ENCODE peak calls at places on chromosomes 13 and 19, in six cellular contexts. L is NCI-H446; Y is CD4-positive, CD25-positive, alpha-beta regulatory T cell; A is left ventricle myocardium superior; Z is CMK; E is activated T-helper 1 cell treated with anti-CD3 and anti-CD28 coated beads, Interleukin-2, amount 50 U/mL, for 16 hours. K is an unnamed sample.

GRCh38 chr13:31012285-31013024 is 80.0 kb downstream of the TEX26 start:
- DNase-seq in Z (no peak), E (no peak), Y (no peak), L (no peak), A (no peak), K (no peak)

GRCh38 chr19:7397687-7398086 is 49.0 kb downstream of the ARHGEF18 start:
- DNase-seq in A (no peak), Z (no peak), Y (no peak), E (no peak), L (no peak), K (no peak)

GRCh38 chr19:12913011-12913561 is 6.0 kb downstream of the SYCE2 start:
- DNase-seq in Z (no peak), Y (no peak), E (no peak), A (peak), L (peak), K (no peak)

GRCh38 chr19:10963865-10964264 is 3.0 kb downstream of the SMARCA4 start:
- DNase-seq in Y (no peak), E (no peak), L (no peak), Z (no peak), A (no peak), K (no peak)

GRCh38 chr13:92265408-92265807 is 867.0 kb downstream of the GPC5 start:
- DNase-seq in L (no peak), E (no peak), Y (no peak), A (no peak), Z (no peak), K (no peak)

GRCh38 chr19:36110487-36111199 is at the start of gene OVOL3:
- DNase-seq in Y (no peak), L (no peak), Z (no peak), A (no peak), E (no peak), K (no peak)

GRCh38 chr13:46983881-46984280 is 87.0 kb upstream of the HTR2A start:
- DNase-seq in L (no peak), Y (no peak), E (no peak), A (no peak), Z (no peak), K (no peak)

GRCh38 chr13:23321534-23322241 is 111.8 kb downstream of the SACS start:
- DNase-seq in Z (no peak), L (no peak), A (peak), E (no peak), Y (no peak), K (no peak)

GRCh38 chr13:22014469-22014868 is 343.6 kb downstream of the FGF9 start:
- DNase-seq in E (no peak), A (no peak), Y (no peak), Z (no peak), L (no peak), K (no peak)

GRCh38 chr19:41541990-41542584 is 33.9 kb upstream of the CEACAM21 start:
- DNase-seq in Z (no peak), E (peak), A (peak), L (no peak), Y (peak), K (peak)

GRCh38 chr13:25192936-25193335 is 20.8 kb upstream of the AMER2 start:
- DNase-seq in Y (no peak), A (no peak), E (no peak), Z (no peak), L (no peak), K (no peak)

GRCh38 chr13:52899206-52899605 is 50.8 kb upstream of the PCDH8 start:
- DNase-seq in L (no peak), E (no peak), Z (no peak), Y (no peak), A (no peak), K (no peak)

GRCh38 chr19:40216013-40216776 is 2.0 kb downstream of the TTC9B start:
- DNase-seq in A (no peak), L (no peak), Z (no peak), Y (no peak), E (no peak), K (no peak)

GRCh38 chr13:24022568-24022967 is 125.3 kb upstream of the C1QTNF9B start:
- DNase-seq in L (no peak), Y (no peak), A (no peak), Z (no peak), E (no peak), K (no peak)

GRCh38 chr13:20904908-20905307 is 2.4 kb upstream of the XPO4 start:
- DNase-seq in A (no peak), E (no peak), Y (no peak), L (no peak), Z (no peak), K (no peak)

GRCh38 chr19:22914646-22915045 is 82.6 kb downstream of the ZNF723 start:
- DNase-seq in E (no peak), Y (no peak), Z (no peak), L (no peak), A (no peak), K (no peak)

GRCh38 chr19:1438933-1439358 is 750 bp downstream of the RPS15 start:
- DNase-seq in E (no peak), Y (no peak), A (no peak), Z (no peak), L (no peak), K (no peak)

GRCh38 chr13:84684804-84685203 is 802.5 kb upstream of the SLITRK1 start:
- DNase-seq in Y (no peak), Z (no peak), E (no peak), L (no peak), A (no peak), K (no peak)

GRCh38 chr13:102402292-102402691 is 444 bp upstream of the FGF14 start:
- DNase-seq in A (peak), Y (peak), Z (no peak), E (peak), L (no peak), K (no peak)

GRCh38 chr19:53892981-53893325 is 11.0 kb downstream of the PRKCG start:
- DNase-seq in Z (no peak), Y (no peak), E (no peak), L (no peak), A (no peak), K (no peak)

GRCh38 chr19:37979547-37980082 is 72.6 kb downstream of the SIPA1L3 start:
- DNase-seq in Y (no peak), E (no peak), L (no peak), Z (no peak), A (no peak), K (no peak)

GRCh38 chr13:32538234-32538620 is 368 bp downstream of the N4BP2L2 start:
- DNase-seq in E (no peak), A (peak), L (no peak), Y (no peak), Z (peak), K (no peak)

GRCh38 chr19:4829001-4829712 is 2.4 kb downstream of the TICAM1 start:
- DNase-seq in L (no peak), A (no peak), E (no peak), Z (no peak), Y (no peak), K (no peak)

GRCh38 chr13:27482996-27483395 is 32.6 kb upstream of the MTIF3 start:
- DNase-seq in Y (no peak), A (no peak), E (no peak), L (no peak), Z (no peak), K (no peak)

GRCh38 chr13:108178105-108178504 is 37.2 kb downstream of the LIG4 start:
- DNase-seq in E (no peak), A (no peak), Y (no peak), L (no peak), Z (no peak), K (no peak)

GRCh38 chr13:87376081-87376480 is 295.1 kb upstream of the SLITRK5 start:
- DNase-seq in Z (no peak), A (no peak), L (no peak), E (no peak), Y (no peak), K (no peak)

GRCh38 chr19:19458110-19458816 is 52.8 kb downstream of the GATAD2A start:
- DNase-seq in A (peak), Z (no peak), Y (no peak), E (no peak), L (no peak), K (no peak)

GRCh38 chr19:7772752-7773291 is 9.8 kb downstream of the CLEC4M start:
- DNase-seq in Y (no peak), Z (no peak), E (no peak), L (no peak), A (no peak), K (peak)

GRCh38 chr13:93843082-93843481 is 616.5 kb downstream of the GPC6 start:
- DNase-seq in E (no peak), Z (no peak), Y (no peak), A (no peak), L (no peak), K (no peak)

GRCh38 chr19:2587001-2587719 is 111.2 kb downstream of the GADD45B start:
- DNase-seq in Y (no peak), Z (no peak), A (no peak), E (no peak), L (no peak), K (no peak)

GRCh38 chr13:46345400-46345799 is 41.7 kb downstream of the RUBCNL start:
- DNase-seq in Y (no peak), Z (no peak), L (no peak), E (no peak), A (no peak), K (no peak)

GRCh38 chr19:38210458-38210987 is 13.5 kb downstream of the DPF1 start:
- DNase-seq in L (no peak), A (peak), E (no peak), Y (no peak), Z (no peak), K (no peak)

K was measured in naive thymus-derived CD4-positive, alpha-beta T cell.